ENCODE peak calls at places on chromosomes 1 and 21, in four cellular contexts. F is activated CD4-positive, alpha-beta T cell treated with anti-CD3 and anti-CD28 coated beads for 48 hours; C is GM12891; K is effector memory CD4-positive, alpha-beta T cell. Z is an unnamed sample.

GRCh38 chr1:2623571-2624337 is 9.1 kb downstream of the MMEL1 start:
- DNase-seq in K (no peak), C (no peak), F (no peak), Z (no peak)

GRCh38 chr21:14070049-14070893 is 140.5 kb downstream of the LIPI start:
- DNase-seq in F (no peak), K (no peak), C (no peak), Z (no peak)

GRCh38 chr1:91804546-91805023 is 81.4 kb downstream of the TGFBR3 start:
- DNase-seq in F (peak), C (no peak), K (peak), Z (peak)

GRCh38 chr1:999797-1000356 is at the start of gene HES4:
- DNase-seq in C (no peak), K (peak), F (peak), Z (peak)

GRCh38 chr1:213303286-213303685 is 252.2 kb downstream of the RPS6KC1 start:
- DNase-seq in C (no peak), F (no peak), K (no peak), Z (no peak)

GRCh38 chr1:164617607-164618564 is 58.9 kb downstream of the PBX1 start:
- DNase-seq in K (no peak), C (no peak), F (no peak), Z (no peak)

GRCh38 chr1:43035821-43036456 is 77.3 kb upstream of the SLC2A1 start:
- DNase-seq in K (no peak), F (no peak), C (no peak), Z (no peak)

GRCh38 chr1:905071-905749 is 18.5 kb upstream of the SAMD11 start:
- DNase-seq in F (peak), K (no peak), C (peak), Z (no peak)

GRCh38 chr1:81221564-81221963 is 579.2 kb upstream of the ADGRL2 start:
- DNase-seq in F (no peak), K (no peak), C (no peak), Z (no peak)

GRCh38 chr1:234758851-234759250 is 148.9 kb upstream of the IRF2BP2 start:
- DNase-seq in F (no peak), K (peak), C (no peak), Z (peak)

GRCh38 chr1:9198538-9199361 is 35.8 kb upstream of the H6PD start:
- DNase-seq in K (no peak), C (no peak), F (peak), Z (no peak)

Z was measured in CD8-positive, alpha-beta memory T cell.